ENCODE peak calls at places on chromosomes 11 and 22, in five cellular contexts. V is HL-60, L is spleen, R is HCT116, E is K562. F is an unnamed sample.

GRCh38 chr11:65476632-65477270 is 22.1 kb upstream of the MALAT1 start:
- DNase-seq in R (no peak), V (peak; percentile 71), E (no peak), L (no peak), F (no peak)

GRCh38 chr22:33073989-33074391 is 15.8 kb upstream of the SYN3 start:
- DNase-seq in L (no peak), R (no peak), E (no peak), V (no peak), F (no peak)

GRCh38 chr11:550021-550745 is 10.4 kb downstream of the LMNTD2 start:
- DNase-seq in R (no peak), L (no peak), E (no peak), V (no peak), F (no peak)

GRCh38 chr11:7575841-7576451 is 62.1 kb downstream of the PPFIBP2 start:
- DNase-seq in E (no peak), R (no peak), L (no peak), V (peak; percentile 51), F (no peak)

GRCh38 chr11:1564535-1565172 is 7.4 kb downstream of the DUSP8 start:
- DNase-seq in V (no peak), E (peak; percentile 92), L (peak; percentile 88), R (no peak), F (no peak)

GRCh38 chr11:346529-346928 is 22.8 kb upstream of the B4GALNT4 start:
- DNase-seq in E (no peak), L (peak; percentile 15), V (no peak), R (no peak), F (no peak)

GRCh38 chr22:49425356-49425755 is 402.3 kb downstream of the BRD1 start:
- DNase-seq in R (no peak), V (no peak), E (no peak), L (no peak), F (no peak)

GRCh38 chr11:125371451-125371935 is 124.6 kb downstream of the FEZ1 start:
- DNase-seq in R (no peak), L (peak; percentile 11), E (no peak), V (no peak), F (no peak)

GRCh38 chr22:49849161-49850020 is 4.3 kb upstream of the ZBED4 start:
- DNase-seq in V (peak; percentile 56), E (no peak), L (peak; percentile 83), R (no peak), F (no peak)

GRCh38 chr22:26442086-26442756 is 13.2 kb downstream of the ASPHD2 start:
- DNase-seq in L (no peak), R (no peak), V (peak; percentile 28), E (no peak), F (no peak)

GRCh38 chr11:128824199-128825049 is 42.7 kb downstream of the KCNJ1 start:
- DNase-seq in R (no peak), E (no peak), L (no peak), V (no peak), F (no peak)

GRCh38 chr11:61972796-61973602 is 5.6 kb upstream of the FTH1 start:
- DNase-seq in L (peak; percentile 71), R (no peak), V (no peak), E (no peak), F (peak; percentile 78)

GRCh38 chr11:44469412-44469811 is 96.1 kb upstream of the CD82 start:
- DNase-seq in E (no peak), V (no peak), L (no peak), R (no peak), F (no peak)

GRCh38 chr11:112113539-112114457 is 27.1 kb downstream of the SDHD start:
- DNase-seq in E (peak; percentile 74), R (peak; percentile 49), L (no peak), V (peak; percentile 30), F (no peak)

GRCh38 chr11:132080121-132080520 is 709.7 kb downstream of the NTM start:
- DNase-seq in V (no peak), R (no peak), L (no peak), E (no peak), F (no peak)

GRCh38 chr11:80632691-80633090 is 1191.9 kb upstream of the TENM4 start:
- DNase-seq in R (no peak), L (no peak), E (no peak), V (no peak), F (no peak)

GRCh38 chr11:78449866-78450265 is 32.2 kb upstream of the GAB2 start:
- DNase-seq in L (no peak), E (no peak), V (no peak), R (no peak), F (no peak)

GRCh38 chr11:62044639-62045121 is 77.2 kb upstream of the FTH1 start:
- DNase-seq in E (no peak), L (no peak), R (peak; percentile 74), V (no peak), F (no peak)

GRCh38 chr22:42621505-42622002 is 6.9 kb upstream of the POLDIP3 start:
- DNase-seq in V (peak; percentile 52), R (peak; percentile 50), L (peak; percentile 90), E (peak; percentile 81), F (no peak)

GRCh38 chr11:101133190-101133589 is 3.6 kb upstream of the PGR start:
- DNase-seq in V (no peak), R (no peak), L (no peak), E (no peak), F (no peak)

GRCh38 chr22:24894220-24894975 is 52.1 kb downstream of the LHFPL7 start:
- DNase-seq in E (no peak), V (peak; percentile 87), L (no peak), R (peak; percentile 89), F (no peak)
- TF ChIP-seq POLR2AphosphoS5 in E (no peak), V (peak; percentile 70), L (peak; percentile 65), R (peak; percentile 28), F (no peak)

GRCh38 chr22:23786261-23786710 is 480 bp upstream of the SMARCB1 start:
- DNase-seq in E (no peak), L (no peak), R (no peak), V (no peak), F (no peak)

GRCh38 chr22:23789121-23789520 is 2.4 kb downstream of the SMARCB1 start:
- DNase-seq in L (peak; percentile 14), E (no peak), R (no peak), V (no peak), F (no peak)

GRCh38 chr22:23786752-23787599 is at the start of gene SMARCB1:
- DNase-seq in L (peak; percentile 96), E (peak; percentile 94), V (peak; percentile 84), R (peak; percentile 61), F (peak; percentile 32)

GRCh38 chr22:23787910-23788309 is 1.1 kb downstream of the SMARCB1 start:
- DNase-seq in V (no peak), L (no peak), E (no peak), R (no peak), F (no peak)

DNA sequence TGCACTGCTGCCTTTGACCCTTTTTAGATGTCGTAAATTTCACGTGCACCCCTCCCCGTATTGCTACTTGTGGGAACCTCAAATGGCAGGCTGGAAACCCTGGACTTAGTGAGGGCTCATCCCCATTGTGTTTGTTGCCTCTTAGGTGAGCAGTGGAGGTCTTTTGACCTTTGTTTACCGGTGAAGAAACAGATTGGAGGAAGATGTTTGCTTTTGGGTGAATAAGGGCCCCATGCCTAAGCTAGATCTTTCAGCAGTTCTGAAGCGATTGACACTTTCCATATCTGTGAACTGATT is 782 bp downstream of the SMARCB1 start:
- DNase-seq in V (no peak), L (no peak), R (no peak), E (no peak), F (no peak)
- H3K4me3 ChIP-seq in V (peak overlapping the region; percentile 73), L (peak overlapping the region; percentile 63), R (peak overlapping the region; percentile 77), E (peak overlapping the region; percentile 88), F (peak overlapping the region; percentile 100)

GRCh38 chr11:93740802-93741093 is 547 bp downstream of the TAF1D start:
- DNase-seq in E (no peak), L (peak; percentile 91), R (no peak), V (peak; percentile 74), F (no peak)

GRCh38 chr11:93740031-93740801 is 1.1 kb downstream of the TAF1D start:
- DNase-seq in R (no peak), V (peak; percentile 64), E (peak; percentile 16), L (peak; percentile 78), F (no peak)

GRCh38 chr11:93736129-93736528 is 5.2 kb downstream of the TAF1D start:
- DNase-seq in V (no peak), R (no peak), E (no peak), L (no peak), F (no peak)

GRCh38 chr11:93737904-93738612 is 3.2 kb downstream of the TAF1D start:
- DNase-seq in E (no peak), L (no peak), V (no peak), R (no peak), F (no peak)

GRCh38 chr11:93738647-93739081 is 2.6 kb downstream of the TAF1D start:
- DNase-seq in L (no peak), R (no peak), V (no peak), E (no peak), F (no peak)
- TF ChIP-seq POLR2AphosphoS5 in L (no peak), R (no peak), V (peak; percentile 69), E (no peak), F (peak; percentile 4)

DNA sequence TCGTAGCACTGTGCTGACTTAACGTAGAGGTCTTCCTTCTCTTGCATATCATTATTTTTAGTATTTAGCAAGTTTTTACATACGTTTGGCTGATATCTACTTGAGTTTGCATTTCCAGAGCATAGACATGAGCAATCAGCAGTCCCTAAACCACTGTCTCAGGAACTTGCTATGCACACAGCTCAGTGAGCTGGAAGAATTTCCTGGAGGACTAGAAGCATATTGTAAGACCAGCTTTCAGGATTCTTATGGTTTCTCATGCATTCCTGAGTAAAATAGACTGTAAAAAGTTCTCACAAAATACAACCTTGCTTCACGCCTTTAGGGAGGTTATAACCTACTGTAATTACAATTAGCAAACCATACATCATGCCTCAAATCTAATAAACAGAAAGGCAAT is 226.7 kb upstream of the PDGFD start:
- DNase-seq in V (no peak), E (no peak), R (no peak), L (no peak), F (no peak)
- H3K4me3 ChIP-seq in V (no peak overlapping the region), E (no peak overlapping the region), R (no peak overlapping the region), L (no peak overlapping the region), F (peak overlapping the region; percentile 51)

GRCh38 chr11:11505701-11506100 is 116.1 kb downstream of the GALNT18 start:
- DNase-seq in E (no peak), R (no peak), L (no peak), V (no peak), F (no peak)
- TF ChIP-seq POLR2AphosphoS5 in E (no peak), R (no peak), L (no peak), V (no peak), F (no peak)

F was measured in SK-N-MC.